ENCODE peak calls at places on chromosomes 5 and 9, in seven cellular contexts. H is cerebellum, E is SK-N-SH, B is ureter, T is NCI-H1694, W is T-helper 22 cell, O is AG20443. G is an unnamed sample.

GRCh38 chr5:173075137-173075868 is 19.2 kb downstream of the CREBRF start:
- DNase-seq in H (no peak), E (no peak), B (no peak), T (no peak), W (no peak), O (no peak), G (no peak)

GRCh38 chr5:179256229-179257189 is 88.8 kb downstream of the ADAMTS2 start:
- DNase-seq in H (no peak), E (peak), B (peak), T (no peak), W (no peak), O (peak), G (no peak)

GRCh38 chr5:180116441-180117377 is 45.1 kb upstream of the RNF130 start:
- DNase-seq in H (peak), E (peak), B (no peak), T (no peak), W (no peak), O (no peak), G (no peak)

GRCh38 chr5:139974661-139975060 is 68.4 kb downstream of the NRG2 start:
- DNase-seq in H (no peak), E (no peak), B (no peak), T (no peak), W (no peak), O (no peak), G (peak)

GRCh38 chr5:87899109-87900100 is 369.2 kb downstream of the TMEM161B start:
- DNase-seq in H (peak), E (no peak), B (no peak), T (no peak), W (no peak), O (no peak), G (no peak)

GRCh38 chr5:120544043-120544442 is 79.9 kb downstream of the PRR16 start:
- DNase-seq in H (no peak), E (no peak), B (no peak), T (no peak), W (no peak), O (peak), G (no peak)

GRCh38 chr5:33299621-33300208 is 141.1 kb upstream of the TARS1 start:
- DNase-seq in H (no peak), E (peak), B (no peak), T (no peak), W (no peak), O (peak), G (no peak)

GRCh38 chr9:94140791-94141790 is 56.8 kb downstream of the PTPDC1 start:
- DNase-seq in H (no peak), E (no peak), B (no peak), T (no peak), W (no peak), O (no peak), G (no peak)

GRCh38 chr5:132760043-132760420 is 12.8 kb downstream of the CCNI2 start:
- DNase-seq in H (no peak), E (no peak), B (no peak), T (no peak), W (no peak), O (no peak), G (peak)

GRCh38 chr5:61167382-61167781 is 5.1 kb upstream of the SMIM15 start:
- DNase-seq in H (no peak), E (peak), B (no peak), T (peak), W (no peak), O (peak), G (no peak)